ENCODE peak calls at places on chromosomes 16 and 17, in eight cellular contexts. W is MM.1S, A is fibroblast of pulmonary artery, E is lower lobe of right lung, R is HepG2, K is psoas muscle, B is NB4, F is upper lobe of left lung. H is an unnamed sample.

GRCh38 chr16:8929086-8929748 is 34.5 kb downstream of the USP7 start:
- DNase-seq in E (no peak), W (no peak), A (no peak), R (no peak), F (no peak), K (no peak), B (peak; percentile 40), H (no peak)

GRCh38 chr16:71895679-71896385 is 501 bp downstream of the IST1 start:
- DNase-seq in W (peak; percentile 27), R (no peak), K (peak; percentile 69), E (peak; percentile 67), A (peak; percentile 50), B (peak; percentile 71), F (peak; percentile 92), H (no peak)

GRCh38 chr16:64751906-64752305 is 370.0 kb downstream of the CDH11 start:
- DNase-seq in A (peak; percentile 35), K (no peak), E (no peak), W (no peak), B (no peak), R (no peak), F (no peak), H (no peak)

GRCh38 chr17:9291912-9292562 is 270.7 kb downstream of the NTN1 start:
- DNase-seq in E (no peak), R (peak; percentile 8), B (peak; percentile 35), W (no peak), F (no peak), A (peak; percentile 30), K (peak; percentile 54), H (no peak)

GRCh38 chr17:65814418-65814817 is 253.0 kb upstream of the AXIN2 start:
- DNase-seq in A (no peak), K (no peak), E (no peak), B (no peak), R (no peak), F (no peak), W (no peak), H (no peak)

GRCh38 chr16:35144212-35144932 is 1685.0 kb downstream of the TP53TG3F start:
- DNase-seq in R (no peak), W (no peak), B (no peak), K (no peak), E (peak; percentile 13), F (no peak), A (no peak), H (no peak)

GRCh38 chr16:9091867-9092281 is 430 bp downstream of the HAPSTR1 start:
- DNase-seq in R (no peak), E (peak; percentile 67), K (peak; percentile 76), B (peak; percentile 53), W (peak; percentile 25), A (peak; percentile 33), F (no peak), H (no peak)

GRCh38 chr16:28186752-28187151 is 25.0 kb downstream of the XPO6 start:
- DNase-seq in R (no peak), K (no peak), F (no peak), E (no peak), B (no peak), A (no peak), W (no peak), H (no peak)

GRCh38 chr16:79370736-79371135 is 229.8 kb downstream of the MAF start:
- DNase-seq in F (no peak), R (no peak), B (no peak), K (no peak), E (no peak), W (no peak), A (no peak), H (no peak)

GRCh38 chr17:57966875-57967274 is 11.7 kb upstream of the CUEDC1 start:
- DNase-seq in W (no peak), A (no peak), E (no peak), R (no peak), F (no peak), K (no peak), B (no peak), H (no peak)

GRCh38 chr16:17257426-17257825 is 213.3 kb downstream of the XYLT1 start:
- DNase-seq in A (no peak), W (no peak), R (no peak), B (no peak), F (no peak), E (no peak), K (no peak), H (no peak)

GRCh38 chr16:17260271-17260849 is 210.4 kb downstream of the XYLT1 start:
- DNase-seq in F (no peak), A (no peak), W (no peak), R (no peak), E (no peak), B (no peak), K (no peak), H (no peak)

GRCh38 chr16:17258077-17258599 is 212.6 kb downstream of the XYLT1 start:
- DNase-seq in B (no peak), F (no peak), A (no peak), E (no peak), K (no peak), W (no peak), R (no peak), H (no peak)

GRCh38 chr16:17259751-17260270 is 210.9 kb downstream of the XYLT1 start:
- DNase-seq in W (no peak), E (no peak), B (no peak), K (no peak), R (no peak), A (no peak), F (no peak), H (no peak)

GRCh38 chr16:17258848-17259713 is 211.7 kb downstream of the XYLT1 start:
- DNase-seq in F (peak; percentile 27), W (peak; percentile 87), A (no peak), E (no peak), R (no peak), K (no peak), B (peak; percentile 45), H (no peak)
- TF ChIP-seq CTCF in F (no peak), W (peak; percentile 79), A (no peak), E (no peak), R (no peak), K (no peak), B (peak; percentile 2), H (no peak)

DNA sequence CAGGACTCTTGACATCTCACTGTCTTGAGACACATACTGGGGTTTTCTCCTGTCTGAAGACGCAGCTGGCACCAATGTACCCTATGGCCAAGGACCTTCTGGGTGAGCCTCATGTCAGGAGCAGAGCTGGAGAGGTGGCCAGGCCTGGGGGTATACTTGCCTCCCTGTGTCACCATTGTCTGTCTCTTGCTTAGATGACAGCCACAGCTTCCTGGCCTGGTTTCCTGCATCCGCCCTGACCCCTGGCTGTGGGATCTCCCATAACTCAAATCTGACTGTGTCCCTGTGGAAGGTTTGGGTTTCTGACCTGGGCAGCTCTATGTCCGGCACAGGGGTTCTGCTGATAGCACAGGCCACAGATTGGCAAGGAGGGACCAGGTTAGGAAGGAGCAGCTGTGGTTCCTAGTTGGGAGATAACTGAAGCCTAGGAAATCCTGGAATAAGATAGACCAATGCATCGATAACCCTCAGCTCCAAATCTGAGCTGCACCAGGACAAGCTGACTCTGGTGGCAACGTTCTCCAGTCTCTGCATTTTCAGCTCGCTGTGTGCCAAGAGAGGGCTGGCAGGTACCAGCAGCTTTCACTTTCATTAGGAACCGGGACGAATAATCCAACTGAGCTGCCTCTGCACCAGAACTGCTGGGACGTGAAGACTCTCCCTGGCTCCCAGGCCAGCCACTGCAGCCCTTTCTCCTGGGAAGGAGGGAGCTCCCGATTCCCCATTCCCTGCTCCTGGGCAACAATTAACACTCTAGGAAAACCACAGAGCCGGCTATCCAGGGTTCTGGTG is 5.0 kb downstream of the DEXI start:
- DNase-seq in B (no peak), A (no peak), E (no peak), W (no peak), F (no peak), K (peak; percentile 53), R (no peak), H (no peak)
- H3K4me3 ChIP-seq in B (no peak overlapping the region), A (no peak overlapping the region), E (peak overlapping the region; percentile 24), W (no peak overlapping the region), F (peak overlapping the region; percentile 16), K (peak overlapping the region; percentile 86), R (no peak overlapping the region), H (no peak overlapping the region)

DNA sequence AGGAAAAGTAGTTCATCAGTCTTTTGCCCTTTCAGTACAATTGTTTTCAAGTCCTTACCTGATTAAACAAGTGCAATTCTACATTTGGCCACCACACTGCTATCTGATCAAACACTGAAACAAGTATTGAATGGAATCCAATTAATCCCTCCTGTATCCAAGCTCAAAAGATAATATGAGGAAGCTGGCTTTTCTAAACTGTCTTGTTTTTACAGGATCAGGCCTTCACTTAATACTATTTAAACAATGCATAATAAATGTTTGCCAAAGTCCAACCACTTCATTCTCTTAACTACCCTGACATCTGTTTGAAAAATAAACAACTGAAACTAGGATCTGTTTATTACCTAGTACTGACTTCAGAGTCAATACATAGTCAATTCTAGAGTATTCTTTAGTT is 131.6 kb downstream of the MRTFB start:
- DNase-seq in E (no peak), R (peak; percentile 54), W (no peak), B (no peak), F (no peak), A (peak; percentile 22), K (no peak), H (no peak)
- TF ChIP-seq CTCF in E (peak; percentile 47), R (no peak), W (peak; percentile 35), B (no peak), F (peak; percentile 52), A (peak; percentile 27), K (peak; percentile 40), H (no peak)

GRCh38 chr17:8014558-8014850 is 12.1 kb downstream of the GUCY2D start:
- DNase-seq in K (no peak), W (no peak), B (no peak), F (no peak), A (no peak), R (no peak), E (no peak), H (no peak)

GRCh38 chr17:8013731-8014557 is 11.5 kb downstream of the GUCY2D start:
- DNase-seq in B (no peak), E (no peak), R (no peak), F (no peak), A (no peak), K (no peak), W (no peak), H (no peak)

GRCh38 chr17:8016632-8017424 is 14.4 kb downstream of the GUCY2D start:
- DNase-seq in F (peak; percentile 20), E (peak; percentile 80), W (peak; percentile 27), K (peak; percentile 70), B (peak; percentile 76), A (peak; percentile 56), R (no peak), H (no peak)

GRCh38 chr17:8015957-8016631 is 13.7 kb downstream of the GUCY2D start:
- DNase-seq in F (peak; percentile 90), W (no peak), A (no peak), B (no peak), R (no peak), E (peak; percentile 76), K (no peak), H (no peak)

DNA sequence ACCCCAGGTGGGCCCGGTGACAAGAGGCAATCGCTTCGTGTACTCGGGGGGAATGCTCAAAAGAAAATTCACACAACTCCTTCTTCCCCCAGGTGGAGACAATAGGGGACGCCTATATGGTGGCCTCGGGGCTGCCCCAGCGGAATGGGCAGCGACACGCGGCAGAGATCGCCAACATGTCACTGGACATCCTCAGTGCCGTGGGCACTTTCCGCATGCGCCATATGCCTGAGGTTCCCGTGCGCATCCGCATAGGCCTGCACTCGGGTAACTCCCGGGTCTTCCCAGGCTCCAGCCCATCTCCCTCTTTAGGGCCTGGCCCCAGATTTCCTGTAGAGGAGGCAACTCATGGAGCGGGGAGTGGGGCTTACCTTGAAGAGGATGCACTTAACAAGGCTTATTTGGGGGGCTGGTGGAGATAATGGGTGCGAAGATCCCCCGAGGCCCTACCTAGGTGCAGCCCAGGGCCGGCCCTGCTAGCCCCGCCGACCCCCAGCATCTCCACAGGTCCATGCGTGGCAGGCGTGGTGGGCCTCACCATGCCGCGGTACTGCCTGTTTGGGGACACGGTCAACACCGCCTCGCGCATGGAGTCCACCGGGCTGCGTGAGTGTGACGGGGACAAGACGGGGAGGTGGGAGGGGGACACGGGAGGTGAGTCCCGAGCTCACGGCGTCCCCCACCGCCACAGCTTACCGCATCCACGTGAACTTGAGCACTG is 13.0 kb downstream of the GUCY2D start:
- DNase-seq in E (no peak), W (no peak), B (no peak), K (no peak), A (no peak), R (no peak), F (peak; percentile 77), H (no peak)
- H3K4me3 ChIP-seq in E (peak overlapping the region; percentile 55), W (no peak overlapping the region), B (no peak overlapping the region), K (peak overlapping the region; percentile 53), A (no peak overlapping the region), R (no peak overlapping the region), F (peak overlapping the region; percentile 41), H (no peak overlapping the region)